ENCODE peak calls at places on chromosomes 6 and 20, in eight cellular contexts. One of them, this sample, is unnamed.

GRCh38 chr6:151440930-151441329 is 11.0 kb downstream of the RMND1 start:
- DNase-seq in NCI-H1436 treated with DMSO at 0.1 percent for 48 hours: no peak
- DNase-seq in fibroblast of lung: peak
- DNase-seq in SIG-M5: no peak
- DNase-seq in SK-MEL-5: peak
- DNase-seq in lower lobe of right lung: no peak
- DNase-seq in T follicular helper cell: no peak
- DNase-seq in nephron progenitor cell: no peak
- DNase-seq in this sample: no peak

GRCh38 chr6:17907467-17908229 is 79.8 kb downstream of the KIF13A start:
- DNase-seq in T follicular helper cell: no peak
- DNase-seq in lower lobe of right lung: peak
- DNase-seq in SIG-M5: peak
- DNase-seq in NCI-H1436 treated with DMSO at 0.1 percent for 48 hours: no peak
- DNase-seq in nephron progenitor cell: no peak
- DNase-seq in SK-MEL-5: peak
- DNase-seq in fibroblast of lung: peak
- DNase-seq in this sample: no peak

GRCh38 chr20:40489886-40490285 is 199.2 kb downstream of the MAFB start:
- DNase-seq in nephron progenitor cell: no peak
- DNase-seq in NCI-H1436 treated with DMSO at 0.1 percent for 48 hours: no peak
- DNase-seq in T follicular helper cell: no peak
- DNase-seq in SK-MEL-5: peak
- DNase-seq in lower lobe of right lung: no peak
- DNase-seq in fibroblast of lung: peak
- DNase-seq in SIG-M5: no peak
- DNase-seq in this sample: no peak

GRCh38 chr6:135521431-135521830 is 23.9 kb upstream of the AHI1 start:
- DNase-seq in T follicular helper cell: no peak
- DNase-seq in NCI-H1436 treated with DMSO at 0.1 percent for 48 hours: no peak
- DNase-seq in fibroblast of lung: peak
- DNase-seq in SIG-M5: no peak
- DNase-seq in lower lobe of right lung: no peak
- DNase-seq in nephron progenitor cell: no peak
- DNase-seq in SK-MEL-5: no peak
- DNase-seq in this sample: no peak

GRCh38 chr6:5782783-5783567 is 223.8 kb downstream of the NRN1 start:
- DNase-seq in T follicular helper cell: no peak
- DNase-seq in SIG-M5: no peak
- DNase-seq in SK-MEL-5: no peak
- DNase-seq in NCI-H1436 treated with DMSO at 0.1 percent for 48 hours: no peak
- DNase-seq in lower lobe of right lung: no peak
- DNase-seq in nephron progenitor cell: no peak
- DNase-seq in fibroblast of lung: peak
- DNase-seq in this sample: no peak

GRCh38 chr20:53013183-53013582 is 41.0 kb downstream of the TSHZ2 start:
- DNase-seq in SK-MEL-5: no peak
- DNase-seq in SIG-M5: no peak
- DNase-seq in fibroblast of lung: no peak
- DNase-seq in T follicular helper cell: no peak
- DNase-seq in lower lobe of right lung: no peak
- DNase-seq in NCI-H1436 treated with DMSO at 0.1 percent for 48 hours: no peak
- DNase-seq in nephron progenitor cell: no peak
- DNase-seq in this sample: no peak

GRCh38 chr6:133966654-133967300 is 13.8 kb downstream of the TBPL1 start:
- DNase-seq in NCI-H1436 treated with DMSO at 0.1 percent for 48 hours: no peak
- DNase-seq in SK-MEL-5: no peak
- DNase-seq in T follicular helper cell: no peak
- DNase-seq in nephron progenitor cell: no peak
- DNase-seq in SIG-M5: no peak
- DNase-seq in fibroblast of lung: no peak
- DNase-seq in lower lobe of right lung: no peak
- DNase-seq in this sample: no peak

GRCh38 chr6:148747145-148747492 is 289 bp downstream of the UST start:
- DNase-seq in lower lobe of right lung: peak
- DNase-seq in nephron progenitor cell: peak
- DNase-seq in fibroblast of lung: no peak
- DNase-seq in NCI-H1436 treated with DMSO at 0.1 percent for 48 hours: no peak
- DNase-seq in SIG-M5: no peak
- DNase-seq in T follicular helper cell: peak
- DNase-seq in SK-MEL-5: no peak
- DNase-seq in this sample: no peak

GRCh38 chr20:2652724-2653510 is 485 bp downstream of the NOP56 start:
- DNase-seq in fibroblast of lung: no peak
- DNase-seq in NCI-H1436 treated with DMSO at 0.1 percent for 48 hours: no peak
- DNase-seq in SIG-M5: no peak
- DNase-seq in SK-MEL-5: no peak
- DNase-seq in nephron progenitor cell: no peak
- DNase-seq in lower lobe of right lung: peak
- DNase-seq in T follicular helper cell: no peak
- DNase-seq in this sample: no peak

GRCh38 chr6:69866351-69867074 is at the start of gene COL19A1:
- DNase-seq in lower lobe of right lung: peak
- DNase-seq in fibroblast of lung: peak
- DNase-seq in SK-MEL-5: peak
- DNase-seq in NCI-H1436 treated with DMSO at 0.1 percent for 48 hours: no peak
- DNase-seq in T follicular helper cell: no peak
- DNase-seq in SIG-M5: no peak
- DNase-seq in nephron progenitor cell: peak
- DNase-seq in this sample: no peak

GRCh38 chr20:35618372-35619131 is 2.9 kb downstream of the SPAG4 start:
- DNase-seq in T follicular helper cell: no peak
- DNase-seq in lower lobe of right lung: peak
- DNase-seq in fibroblast of lung: peak
- DNase-seq in SIG-M5: no peak
- DNase-seq in NCI-H1436 treated with DMSO at 0.1 percent for 48 hours: no peak
- DNase-seq in nephron progenitor cell: peak
- DNase-seq in SK-MEL-5: peak
- DNase-seq in this sample: no peak

GRCh38 chr6:113558966-113559365 is 298.2 kb upstream of the MARCKS start:
- DNase-seq in lower lobe of right lung: no peak
- DNase-seq in SK-MEL-5: no peak
- DNase-seq in NCI-H1436 treated with DMSO at 0.1 percent for 48 hours: no peak
- DNase-seq in nephron progenitor cell: no peak
- DNase-seq in SIG-M5: no peak
- DNase-seq in fibroblast of lung: peak
- DNase-seq in T follicular helper cell: no peak
- DNase-seq in this sample: no peak

GRCh38 chr20:22385602-22386299 is 198.6 kb downstream of the FOXA2 start:
- DNase-seq in nephron progenitor cell: no peak
- DNase-seq in NCI-H1436 treated with DMSO at 0.1 percent for 48 hours: no peak
- DNase-seq in T follicular helper cell: no peak
- DNase-seq in SK-MEL-5: peak
- DNase-seq in lower lobe of right lung: no peak
- DNase-seq in SIG-M5: no peak
- DNase-seq in fibroblast of lung: no peak
- DNase-seq in this sample: no peak

GRCh38 chr6:131073577-131073976 is 10.5 kb upstream of the EPB41L2 start:
- DNase-seq in fibroblast of lung: no peak
- DNase-seq in T follicular helper cell: no peak
- DNase-seq in SIG-M5: no peak
- DNase-seq in lower lobe of right lung: no peak
- DNase-seq in SK-MEL-5: no peak
- DNase-seq in NCI-H1436 treated with DMSO at 0.1 percent for 48 hours: no peak
- DNase-seq in nephron progenitor cell: no peak
- DNase-seq in this sample: no peak

GRCh38 chr20:62972270-62973032 is 19.9 kb downstream of the SLC17A9 start:
- DNase-seq in SK-MEL-5: peak
- DNase-seq in SIG-M5: no peak
- DNase-seq in lower lobe of right lung: peak
- DNase-seq in T follicular helper cell: peak
- DNase-seq in fibroblast of lung: peak
- DNase-seq in NCI-H1436 treated with DMSO at 0.1 percent for 48 hours: peak
- DNase-seq in nephron progenitor cell: peak
- DNase-seq in this sample: peak

GRCh38 chr20:38209054-38209675 is 44.1 kb upstream of the TGM2 start:
- DNase-seq in T follicular helper cell: no peak
- DNase-seq in NCI-H1436 treated with DMSO at 0.1 percent for 48 hours: no peak
- DNase-seq in SIG-M5: no peak
- DNase-seq in SK-MEL-5: no peak
- DNase-seq in fibroblast of lung: no peak
- DNase-seq in nephron progenitor cell: no peak
- DNase-seq in lower lobe of right lung: no peak
- DNase-seq in this sample: no peak

GRCh38 chr6:106192824-106193223 is 106.7 kb downstream of the PRDM1 start:
- DNase-seq in NCI-H1436 treated with DMSO at 0.1 percent for 48 hours: no peak
- DNase-seq in SIG-M5: no peak
- DNase-seq in lower lobe of right lung: no peak
- DNase-seq in SK-MEL-5: no peak
- DNase-seq in nephron progenitor cell: no peak
- DNase-seq in T follicular helper cell: no peak
- DNase-seq in fibroblast of lung: peak
- DNase-seq in this sample: no peak

This sample was measured in activated T-helper 9 cell treated with anti-CD3 and anti-CD28 coated beads, Interleukin-2, amount 50 U/mL, for 16 hours.